ENCODE peak calls at places on chromosomes 11 and 22, in seven cellular contexts. B is GM12878, S is SK-N-SH, L is K562, J is HCT116, O is H1, G is HepG2. A is an unnamed sample.

GRCh38 chr22:48055185-48055584 is 1292.7 kb downstream of the TBC1D22A start:
- DNase-seq in G (no peak), O (no peak), B (no peak), J (no peak), S (no peak), L (no peak), A (no peak)

GRCh38 chr11:65329944-65330403 is 3.7 kb upstream of the DPF2 start:
- DNase-seq in G (peak; percentile 86), B (peak; percentile 43), S (peak; percentile 70), J (peak; percentile 93), L (peak; percentile 55), O (no peak), A (peak; percentile 80)

GRCh38 chr11:128692750-128693578 is 908 bp upstream of the FLI1 start:
- DNase-seq in S (peak; percentile 63), G (no peak), B (no peak), L (no peak), J (no peak), O (no peak), A (no peak)

GRCh38 chr22:32389685-32390084 is 22.4 kb downstream of the RTCB start:
- DNase-seq in L (no peak), S (peak; percentile 24), B (no peak), G (no peak), O (no peak), J (no peak), A (no peak)

GRCh38 chr22:47782461-47783075 is 1020.1 kb downstream of the TBC1D22A start:
- DNase-seq in O (no peak), B (no peak), G (no peak), L (no peak), J (no peak), S (no peak), A (no peak)

GRCh38 chr11:75275581-75275980 is 35.0 kb downstream of the TPBGL start:
- DNase-seq in S (no peak), O (no peak), J (no peak), B (no peak), G (no peak), L (no peak), A (no peak)

GRCh38 chr11:72443016-72443415 is 8.7 kb upstream of the CLPB start:
- DNase-seq in G (no peak), B (no peak), L (no peak), J (no peak), O (no peak), S (no peak), A (no peak)

GRCh38 chr11:44146931-44147330 is 51.5 kb downstream of the EXT2 start:
- DNase-seq in B (no peak), S (no peak), L (no peak), O (no peak), G (no peak), J (no peak), A (no peak)

GRCh38 chr11:44915621-44916020 is 35.1 kb downstream of the TP53I11 start:
- DNase-seq in B (no peak), O (no peak), J (no peak), S (no peak), G (no peak), L (no peak), A (no peak)

GRCh38 chr11:2402106-2402505 is 1.6 kb downstream of the TSSC4 start:
- DNase-seq in L (no peak), B (no peak), G (no peak), S (no peak), J (no peak), O (no peak), A (no peak)

GRCh38 chr11:132140056-132140455 is 769.6 kb downstream of the NTM start:
- DNase-seq in G (no peak), L (no peak), O (no peak), J (no peak), S (no peak), B (no peak), A (no peak)

GRCh38 chr11:10490398-10491232 is 35.6 kb downstream of the AMPD3 start:
- DNase-seq in L (peak; percentile 87), B (no peak), G (peak; percentile 68), O (no peak), J (peak; percentile 94), S (peak; percentile 48), A (peak; percentile 99)

GRCh38 chr11:11125618-11126017 is 227.4 kb downstream of the CSNK2A3 start:
- DNase-seq in G (no peak), J (no peak), S (no peak), O (no peak), B (no peak), L (no peak), A (no peak)

GRCh38 chr22:45537734-45538181 is 35.1 kb downstream of the FBLN1 start:
- DNase-seq in S (peak; percentile 66), L (no peak), O (no peak), B (no peak), G (no peak), J (no peak), A (no peak)

GRCh38 chr11:69861901-69862300 is 42.7 kb upstream of the FGF3 start:
- DNase-seq in L (no peak), B (no peak), O (no peak), G (no peak), J (no peak), S (no peak), A (no peak)

GRCh38 chr11:10329935-10330334 is 25.1 kb downstream of the ADM start:
- DNase-seq in L (no peak), J (no peak), S (no peak), B (no peak), G (no peak), O (no peak), A (no peak)

DNA sequence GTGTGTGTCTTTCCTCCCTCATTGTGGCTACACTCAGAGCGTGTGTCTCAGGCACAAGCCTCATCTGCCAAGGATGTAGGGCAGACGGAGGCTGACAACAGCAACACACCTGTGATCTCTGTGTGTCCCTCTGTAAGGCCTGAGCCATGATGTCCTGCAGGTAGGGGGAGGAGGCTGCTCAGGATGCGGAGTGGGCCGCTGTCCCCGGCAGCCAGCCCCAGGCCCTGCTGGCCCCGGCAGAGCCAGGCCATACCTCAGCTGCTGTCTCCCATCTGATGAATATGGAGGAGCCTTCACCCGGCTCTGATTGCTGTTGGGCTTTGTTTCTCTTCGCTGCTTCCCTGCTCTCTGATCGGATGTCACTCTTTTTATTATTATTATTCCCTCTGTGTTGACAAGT is 83.7 kb upstream of the NCAM1 start:
- DNase-seq in J (no peak), L (no peak), G (no peak), S (peak; percentile 23), O (no peak), B (no peak), A (no peak)
- TF ChIP-seq SIN3A in J (no peak), L (no peak), G (no peak), S (no peak), O (no peak), B (no peak), A (no peak)

GRCh38 chr22:22092974-22093373 is 110.4 kb upstream of the TOP3B start:
- DNase-seq in G (no peak), B (no peak), O (no peak), S (no peak), J (no peak), L (no peak), A (no peak)
- H3K27me3 ChIP-seq in G (peaks cover 30% of the 10 kb centered on the region), B (no peaks in the 10 kb centered on the region), O (peaks cover 74% of the 10 kb centered on the region), S (peaks cover 42% of the 10 kb centered on the region), J (peaks cover 23% of the 10 kb centered on the region), L (peaks cover 52% of the 10 kb centered on the region), A (peaks cover 2% of the 10 kb centered on the region)

GRCh38 chr11:86363424-86363823 is 11.3 kb upstream of the CCDC81 start:
- DNase-seq in J (no peak), S (no peak), G (no peak), O (no peak), L (no peak), B (no peak), A (no peak)

GRCh38 chr11:86358720-86359119 is 16.0 kb upstream of the CCDC81 start:
- DNase-seq in S (no peak), B (no peak), G (no peak), O (no peak), J (no peak), L (no peak), A (no peak)

GRCh38 chr11:86365566-86365965 is 9.1 kb upstream of the CCDC81 start:
- DNase-seq in B (no peak), O (no peak), L (no peak), J (no peak), S (no peak), G (no peak), A (no peak)

GRCh38 chr11:86355256-86355655 is 19.4 kb upstream of the CCDC81 start:
- DNase-seq in S (no peak), G (no peak), J (no peak), B (no peak), L (no peak), O (no peak), A (no peak)

DNA sequence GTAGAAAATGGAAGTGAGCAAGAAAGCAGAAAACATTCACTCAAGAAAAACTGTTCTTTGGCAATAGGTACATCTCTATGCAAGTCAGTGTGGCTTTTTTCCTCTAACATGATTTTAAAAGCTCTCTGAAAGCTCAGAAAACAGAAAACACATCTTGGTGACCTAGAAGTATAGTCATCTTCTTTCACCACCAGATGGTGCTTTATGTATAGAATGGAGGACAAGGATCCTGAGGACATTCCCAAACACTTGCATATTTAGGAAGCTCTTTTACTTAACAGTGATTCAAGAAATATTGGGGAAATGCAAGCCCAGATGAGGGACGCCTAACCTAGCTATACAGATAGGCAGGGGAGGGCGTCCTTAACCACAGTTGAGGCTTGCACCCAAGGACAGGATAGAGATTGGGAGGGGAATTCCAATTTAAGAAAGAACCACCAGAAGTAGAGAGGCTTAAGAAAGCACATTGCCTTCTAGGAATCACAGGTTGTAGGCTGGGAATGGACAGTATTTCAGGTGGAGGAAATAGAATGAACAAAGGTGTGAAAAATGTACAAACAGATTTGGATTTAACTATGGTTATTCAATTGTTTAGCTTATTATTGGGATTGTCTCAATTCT is 13.8 kb upstream of the CCDC81 start:
- DNase-seq in J (peak; percentile 23), B (no peak), L (no peak), G (peak; percentile 6), O (no peak), S (no peak), A (peak; percentile 18)
- TF ChIP-seq SIN3A in J (no peak), B (no peak), L (no peak), G (no peak), O (no peak), S (no peak), A (no peak)

GRCh38 chr11:117887431-117888139 is 11.1 kb upstream of the FXYD6 start:
- DNase-seq in L (no peak), S (no peak), J (no peak), B (no peak), G (no peak), O (no peak), A (no peak)
- H3K27me3 ChIP-seq in L (peaks cover 45% of the 10 kb centered on the region), S (no peaks in the 10 kb centered on the region), J (no peaks in the 10 kb centered on the region), B (peaks cover 3% of the 10 kb centered on the region), G (peaks cover 36% of the 10 kb centered on the region), O (no peaks in the 10 kb centered on the region), A (peaks cover 7% of the 10 kb centered on the region)

GRCh38 chr22:22032099-22032905 is 49.7 kb upstream of the TOP3B start:
- DNase-seq in G (no peak), J (no peak), L (no peak), B (no peak), S (no peak), O (no peak), A (no peak)
- TF ChIP-seq SIN3A in G (no peak), J (no peak), L (no peak), B (no peak), S (no peak), O (no peak), A (no peak)

GRCh38 chr11:66728760-66729385 is at the start of gene SPTBN2:
- DNase-seq in S (no peak), L (peak; percentile 33), G (no peak), J (no peak), B (no peak), O (no peak), A (no peak)
- H3K27me3 ChIP-seq in S (no peaks in the 10 kb centered on the region), L (no peaks in the 10 kb centered on the region), G (peaks cover 48% of the 10 kb centered on the region), J (peaks cover 13% of the 10 kb centered on the region), B (peaks cover 21% of the 10 kb centered on the region), O (no peaks in the 10 kb centered on the region), A (peaks cover 38% of the 10 kb centered on the region)

A was measured in Panc1.